ENCODE peak calls at places on chromosomes 12 and 14, in four cellular contexts. One of them, this sample, is unnamed.

GRCh38 chr14:92945959-92946846 is 23.3 kb downstream of the CHGA start:
- DNase-seq in adipocyte: no peak
- DNase-seq in NCI-H2107: no peak
- DNase-seq in AG08396: peak
- DNase-seq in this sample: no peak

GRCh38 chr12:94244165-94245133 is 96.1 kb downstream of the PLXNC1 start:
- DNase-seq in adipocyte: no peak
- DNase-seq in NCI-H2107: no peak
- DNase-seq in AG08396: no peak
- DNase-seq in this sample: no peak

GRCh38 chr12:125100551-125101434 is 35.6 kb downstream of the AACS start:
- DNase-seq in adipocyte: no peak
- DNase-seq in NCI-H2107: no peak
- DNase-seq in AG08396: no peak
- DNase-seq in this sample: no peak

GRCh38 chr14:35944847-35945246 is 118.7 kb downstream of the BRMS1L start:
- DNase-seq in adipocyte: no peak
- DNase-seq in NCI-H2107: no peak
- DNase-seq in AG08396: no peak
- DNase-seq in this sample: no peak

GRCh38 chr12:23504043-23504442 is 445.4 kb downstream of the SOX5 start:
- DNase-seq in adipocyte: no peak
- DNase-seq in NCI-H2107: no peak
- DNase-seq in AG08396: no peak
- DNase-seq in this sample: no peak

GRCh38 chr14:23882884-23883283 is 70.7 kb upstream of the DHRS4 start:
- DNase-seq in adipocyte: no peak
- DNase-seq in NCI-H2107: no peak
- DNase-seq in AG08396: no peak
- DNase-seq in this sample: no peak

GRCh38 chr12:38664661-38665269 is 240.6 kb downstream of the CPNE8 start:
- DNase-seq in adipocyte: no peak
- DNase-seq in NCI-H2107: no peak
- DNase-seq in AG08396: peak
- DNase-seq in this sample: no peak

GRCh38 chr12:6426882-6427671 is 17.7 kb upstream of the CD27 start:
- DNase-seq in adipocyte: no peak
- DNase-seq in NCI-H2107: no peak
- DNase-seq in AG08396: no peak
- DNase-seq in this sample: peak